ENCODE peak calls at places on chromosome 13, in five cellular contexts. P is NAMALWA, T is fibroblast of lung, B is globus pallidus, A is Caco-2. G is an unnamed sample.

GRCh38 chr13:51950722-51951121 is 60.5 kb downstream of the ATP7B start:
- DNase-seq in T (no peak), A (no peak), P (no peak), B (no peak), G (no peak)

GRCh38 chr13:30580852-30581502 is 36.7 kb upstream of the USPL1 start:
- DNase-seq in B (no peak), P (no peak), T (no peak), A (no peak), G (no peak)

GRCh38 chr13:20160346-20161274 is at the start of gene GJA3:
- DNase-seq in T (peak; percentile 29), B (no peak), P (no peak), A (peak; percentile 60), G (no peak)

GRCh38 chr13:98328511-98328910 is 151.4 kb upstream of the RNF113B start:
- DNase-seq in B (no peak), A (no peak), T (no peak), P (no peak), G (no peak)

GRCh38 chr13:20669162-20669561 is 34.3 kb upstream of the IL17D start:
- DNase-seq in B (no peak), T (no peak), A (no peak), P (no peak), G (no peak)

GRCh38 chr13:105278797-105279425 is 1256.6 kb downstream of the EFNB2 start:
- DNase-seq in B (no peak), A (no peak), T (no peak), P (no peak), G (no peak)

GRCh38 chr13:79593611-79594275 is 112.8 kb downstream of the NDFIP2 start:
- DNase-seq in A (no peak), T (peak; percentile 31), P (no peak), B (no peak), G (no peak)

GRCh38 chr13:37608750-37609339 is 10.3 kb upstream of the POSTN start:
- DNase-seq in T (no peak), P (peak; percentile 33), B (no peak), A (no peak), G (no peak)

GRCh38 chr13:77397636-77398035 is 70.7 kb upstream of the MYCBP2 start:
- DNase-seq in T (peak; percentile 8), P (no peak), B (no peak), A (no peak), G (no peak)

GRCh38 chr13:41588899-41589298 is 131.5 kb downstream of the RGCC start:
- DNase-seq in P (no peak), A (no peak), T (peak; percentile 94), B (no peak), G (no peak)

GRCh38 chr13:99354371-99354951 is 47.3 kb upstream of the GPR183 start:
- DNase-seq in T (no peak), A (no peak), B (no peak), P (no peak), G (peak; percentile 94)

GRCh38 chr13:33186851-33187250 is 98.7 kb downstream of the STARD13 start:
- DNase-seq in A (no peak), P (no peak), T (no peak), B (no peak), G (no peak)

GRCh38 chr13:109211616-109212015 is 574.8 kb downstream of the IRS2 start:
- DNase-seq in A (peak; percentile 84), T (no peak), P (no peak), B (peak; percentile 20), G (peak; percentile 77)